ENCODE peak calls at places on chromosomes 7 and 10, in seven cellular contexts. Y is body of pancreas, O is kidney glomerular epithelial cell, I is kidney tubule cell, P is NCI-H748 treated with DMSO at 0.1 percent for 48 hours, R is dermis microvascular lymphatic vessel endothelial cell, W is Right ventricle myocardium superior. V is an unnamed sample.

GRCh38 chr7:100019908-100020307 is 4.5 kb downstream of the ZKSCAN1 start:
- DNase-seq in Y (no peak), O (no peak), P (no peak), I (no peak), R (no peak), W (no peak), V (peak; percentile 48)

GRCh38 chr10:11192304-11193018 is 174.8 kb downstream of the CELF2 start:
- DNase-seq in I (no peak), W (peak; percentile 72), R (no peak), P (no peak), Y (peak; percentile 26), O (no peak), V (no peak)

GRCh38 chr10:96319754-96320514 is 15.7 kb downstream of the DNTT start:
- DNase-seq in I (peak; percentile 67), W (no peak), R (peak; percentile 6), P (no peak), Y (no peak), O (peak; percentile 50), V (peak; percentile 65)

GRCh38 chr7:351681-352480 is 61.9 kb downstream of the FOXL3 start:
- DNase-seq in Y (no peak), O (no peak), W (no peak), R (peak; percentile 21), I (no peak), P (no peak), V (no peak)

GRCh38 chr10:91742189-91742588 is 56.0 kb upstream of the TNKS2 start:
- DNase-seq in R (no peak), O (no peak), I (no peak), Y (no peak), P (no peak), W (no peak), V (no peak)

GRCh38 chr7:75638607-75639070 is 100.1 kb downstream of the HIP1 start:
- DNase-seq in P (no peak), O (no peak), Y (peak; percentile 60), I (peak; percentile 42), W (peak; percentile 79), R (peak; percentile 50), V (peak; percentile 81)

GRCh38 chr10:3995302-3996210 is 210.5 kb upstream of the KLF6 start:
- DNase-seq in Y (no peak), W (no peak), P (no peak), O (peak; percentile 47), I (peak; percentile 57), R (peak; percentile 50), V (no peak)

GRCh38 chr7:132461043-132461592 is 115.2 kb downstream of the PLXNA4 start:
- DNase-seq in O (no peak), I (no peak), R (no peak), Y (no peak), W (no peak), P (no peak), V (no peak)

GRCh38 chr10:117539903-117540639 is 2.5 kb upstream of the EMX2 start:
- DNase-seq in R (no peak), P (no peak), Y (no peak), O (no peak), I (peak; percentile 45), W (no peak), V (no peak)

GRCh38 chr7:2701832-2702593 is 14.0 kb downstream of the AMZ1 start:
- DNase-seq in I (no peak), P (no peak), W (peak; percentile 75), O (no peak), Y (peak; percentile 29), R (no peak), V (no peak)

GRCh38 chr10:6200588-6201510 is 1.9 kb upstream of the PFKFB3 start:
- DNase-seq in R (peak; percentile 42), O (peak; percentile 13), W (peak; percentile 69), I (peak; percentile 57), Y (peak; percentile 77), P (no peak), V (peak; percentile 70)

GRCh38 chr7:92997719-92998118 is 120.1 kb downstream of the SAMD9 start:
- DNase-seq in Y (no peak), P (no peak), O (no peak), W (no peak), R (no peak), I (no peak), V (no peak)

GRCh38 chr7:35869810-35870209 is 69.0 kb downstream of the SEPTIN7 start:
- DNase-seq in O (no peak), P (no peak), R (peak; percentile 1), I (no peak), Y (no peak), W (no peak), V (no peak)

GRCh38 chr7:16711730-16712129 is 41.8 kb upstream of the TSPAN13 start:
- DNase-seq in Y (no peak), I (peak; percentile 82), O (no peak), W (no peak), R (no peak), P (no peak), V (no peak)

GRCh38 chr10:127922675-127923366 is 15.9 kb downstream of the PTPRE start:
- DNase-seq in O (peak; percentile 81), I (peak; percentile 95), W (peak; percentile 89), P (no peak), Y (peak; percentile 68), R (peak; percentile 91), V (no peak)

V was measured in DMS53.